ENCODE peak calls at places on chromosomes 6 and 20, in five cellular contexts. One of them, this sample, is unnamed.

GRCh38 chr20:49501917-49502316 is 19.4 kb upstream of the KCNB1 start:
- DNase-seq in AG09309: no peak
- DNase-seq in glutamatergic neuron: no peak
- DNase-seq in mammary epithelial cell: peak; percentile 12
- DNase-seq in CD4-positive, alpha-beta T cell: no peak
- DNase-seq in this sample: no peak

GRCh38 chr6:12472601-12473038 is 182.5 kb downstream of the EDN1 start:
- DNase-seq in AG09309: no peak
- DNase-seq in glutamatergic neuron: no peak
- DNase-seq in mammary epithelial cell: peak; percentile 100
- DNase-seq in CD4-positive, alpha-beta T cell: no peak
- DNase-seq in this sample: no peak

GRCh38 chr6:14655201-14655988 is 537.8 kb downstream of the CD83 start:
- DNase-seq in AG09309: no peak
- DNase-seq in glutamatergic neuron: no peak
- DNase-seq in mammary epithelial cell: no peak
- DNase-seq in CD4-positive, alpha-beta T cell: no peak
- DNase-seq in this sample: no peak

GRCh38 chr6:41786451-41787218 is 859 bp upstream of the TOMM6 start:
- DNase-seq in AG09309: no peak
- DNase-seq in glutamatergic neuron: peak; percentile 95
- DNase-seq in mammary epithelial cell: peak; percentile 77
- DNase-seq in CD4-positive, alpha-beta T cell: peak; percentile 88
- DNase-seq in this sample: peak; percentile 93

GRCh38 chr6:81002126-81002525 is 750.4 kb downstream of the TENT5A start:
- DNase-seq in AG09309: no peak
- DNase-seq in glutamatergic neuron: no peak
- DNase-seq in mammary epithelial cell: peak; percentile 1
- DNase-seq in CD4-positive, alpha-beta T cell: no peak
- DNase-seq in this sample: no peak

GRCh38 chr6:135280375-135281136 is 99.4 kb downstream of the MYB start:
- DNase-seq in AG09309: no peak
- DNase-seq in glutamatergic neuron: no peak
- DNase-seq in mammary epithelial cell: no peak
- DNase-seq in CD4-positive, alpha-beta T cell: no peak
- DNase-seq in this sample: no peak

GRCh38 chr20:45336530-45337366 is 11.5 kb downstream of the SDC4 start:
- DNase-seq in AG09309: peak; percentile 93
- DNase-seq in glutamatergic neuron: no peak
- DNase-seq in mammary epithelial cell: peak; percentile 98
- DNase-seq in CD4-positive, alpha-beta T cell: no peak
- DNase-seq in this sample: no peak

GRCh38 chr20:23366384-23366783 is 4.4 kb downstream of the GZF1 start:
- DNase-seq in AG09309: no peak
- DNase-seq in glutamatergic neuron: no peak
- DNase-seq in mammary epithelial cell: peak; percentile 24
- DNase-seq in CD4-positive, alpha-beta T cell: no peak
- DNase-seq in this sample: no peak

GRCh38 chr6:157023958-157024357 is 246.8 kb downstream of the ARID1B start:
- DNase-seq in AG09309: no peak
- DNase-seq in glutamatergic neuron: no peak
- DNase-seq in mammary epithelial cell: no peak
- DNase-seq in CD4-positive, alpha-beta T cell: no peak
- DNase-seq in this sample: no peak

GRCh38 chr6:108287373-108287772 is 7.5 kb upstream of the AFG1L start:
- DNase-seq in AG09309: no peak
- DNase-seq in glutamatergic neuron: no peak
- DNase-seq in mammary epithelial cell: no peak
- DNase-seq in CD4-positive, alpha-beta T cell: no peak
- DNase-seq in this sample: no peak

GRCh38 chr6:7389451-7390217 is at the start of the genes CAGE1 and RIOK1:
- DNase-seq in AG09309: peak; percentile 68
- DNase-seq in glutamatergic neuron: peak; percentile 97
- DNase-seq in mammary epithelial cell: peak; percentile 97
- DNase-seq in CD4-positive, alpha-beta T cell: peak; percentile 92
- DNase-seq in this sample: peak; percentile 91
- TF ChIP-seq CTCF in AG09309: peak; percentile 2
- TF ChIP-seq CTCF in glutamatergic neuron: peak; percentile 18
- TF ChIP-seq CTCF in mammary epithelial cell: no peak
- TF ChIP-seq CTCF in CD4-positive, alpha-beta T cell: no peak
- TF ChIP-seq CTCF in this sample: peak; percentile 37

GRCh38 chr6:26195376-26195923 is 108.2 kb downstream of the HFE start:
- DNase-seq in AG09309: peak; percentile 87
- DNase-seq in glutamatergic neuron: no peak
- DNase-seq in mammary epithelial cell: peak; percentile 89
- DNase-seq in CD4-positive, alpha-beta T cell: peak; percentile 80
- DNase-seq in this sample: peak; percentile 66

GRCh38 chr6:26197736-26198625 is 110.8 kb downstream of the HFE start:
- DNase-seq in AG09309: no peak
- DNase-seq in glutamatergic neuron: no peak
- DNase-seq in mammary epithelial cell: peak; percentile 45
- DNase-seq in CD4-positive, alpha-beta T cell: no peak
- DNase-seq in this sample: no peak

GRCh38 chr6:26195924-26196845 is 109.0 kb downstream of the HFE start:
- DNase-seq in AG09309: no peak
- DNase-seq in glutamatergic neuron: no peak
- DNase-seq in mammary epithelial cell: peak; percentile 27
- DNase-seq in CD4-positive, alpha-beta T cell: no peak
- DNase-seq in this sample: no peak

GRCh38 chr6:26198626-26199056 is 111.4 kb downstream of the HFE start:
- DNase-seq in AG09309: no peak
- DNase-seq in glutamatergic neuron: no peak
- DNase-seq in mammary epithelial cell: no peak
- DNase-seq in CD4-positive, alpha-beta T cell: peak; percentile 43
- DNase-seq in this sample: no peak

DNA sequence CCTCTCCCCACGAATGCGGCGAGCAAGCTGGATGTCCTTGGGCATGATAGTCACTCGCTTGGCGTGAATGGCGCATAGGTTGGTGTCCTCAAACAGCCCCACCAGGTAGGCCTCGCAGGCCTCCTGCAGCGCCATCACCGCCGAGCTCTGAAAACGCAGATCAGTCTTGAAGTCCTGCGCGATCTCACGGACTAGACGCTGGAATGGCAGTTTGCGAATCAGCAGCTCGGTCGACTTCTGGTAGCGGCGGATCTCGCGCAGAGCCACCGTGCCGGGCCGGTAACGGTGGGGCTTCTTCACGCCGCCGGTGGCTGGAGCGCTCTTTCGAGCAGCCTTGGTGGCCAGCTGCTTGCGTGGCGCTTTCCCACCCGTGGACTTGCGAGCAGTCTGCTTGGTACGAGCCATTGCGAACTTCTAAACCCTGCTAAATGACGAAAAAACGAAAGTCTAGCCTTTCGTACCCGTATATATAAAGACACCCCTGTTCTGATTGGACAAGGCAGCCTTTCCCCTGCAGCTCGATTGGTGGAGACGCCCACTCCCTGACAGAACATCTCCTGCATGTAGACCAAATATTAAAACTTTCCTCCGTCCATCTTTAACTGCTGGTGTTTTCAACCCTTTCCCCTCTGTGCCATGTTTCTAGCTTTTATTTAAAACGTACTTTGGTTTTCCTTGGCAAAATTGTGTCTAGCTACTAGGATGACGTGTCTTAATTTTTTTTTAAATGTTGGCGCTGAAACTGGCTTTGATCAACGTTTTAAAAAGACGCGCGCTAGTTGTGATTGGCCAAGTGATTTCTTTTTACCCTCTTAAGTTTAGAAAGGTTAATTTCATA is 109.8 kb downstream of the HFE start:
- DNase-seq in AG09309: peak; percentile 87
- DNase-seq in glutamatergic neuron: peak; percentile 64
- DNase-seq in mammary epithelial cell: peak; percentile 89
- DNase-seq in CD4-positive, alpha-beta T cell: peak; percentile 69
- DNase-seq in this sample: peak; percentile 59
- TF ChIP-seq CTCF in AG09309: no peak
- TF ChIP-seq CTCF in glutamatergic neuron: no peak
- TF ChIP-seq CTCF in mammary epithelial cell: no peak
- TF ChIP-seq CTCF in CD4-positive, alpha-beta T cell: no peak
- TF ChIP-seq CTCF in this sample: no peak

DNA sequence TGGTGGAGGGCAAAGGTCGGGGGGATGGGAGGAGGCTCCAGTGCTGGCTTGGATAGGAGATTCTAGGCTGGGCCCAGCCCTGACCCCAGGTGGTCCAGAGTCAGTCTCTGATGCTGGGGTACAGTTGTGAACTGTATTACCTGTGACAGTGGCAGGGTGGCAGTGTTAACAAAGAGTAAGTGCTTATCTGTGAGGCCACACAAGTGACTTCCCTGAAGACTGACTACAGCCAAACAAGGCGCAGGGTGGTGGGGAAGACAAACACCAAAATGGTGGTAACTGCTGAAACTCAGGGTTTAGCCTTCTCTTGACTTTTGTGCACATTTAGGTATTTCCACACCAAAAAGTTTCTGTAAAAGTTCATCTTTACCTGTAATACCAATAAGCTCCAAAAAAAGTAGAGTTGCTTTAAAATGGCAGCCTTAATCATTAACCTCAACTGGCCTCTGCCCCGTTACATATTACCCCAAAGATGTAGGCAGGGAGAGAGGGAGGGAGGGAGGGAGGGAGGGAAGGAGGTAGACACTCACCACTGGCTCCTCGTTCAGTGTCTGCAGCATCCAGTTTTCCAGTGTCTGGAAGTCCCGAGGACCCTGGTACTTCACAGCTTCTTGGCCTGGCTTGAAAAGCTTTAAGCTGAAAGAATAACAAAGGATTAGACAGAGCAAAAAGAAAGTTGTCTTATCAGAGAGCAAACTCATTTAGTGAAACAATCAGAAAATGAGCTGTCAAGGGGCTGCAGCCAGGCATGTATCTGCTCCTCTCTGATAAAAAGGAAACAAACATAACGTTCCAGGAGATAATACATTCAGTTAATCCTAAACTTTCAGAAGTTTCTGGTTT is 11.3 kb downstream of the TXNDC5 start:
- DNase-seq in AG09309: no peak
- DNase-seq in glutamatergic neuron: peak; percentile 51
- DNase-seq in mammary epithelial cell: no peak
- DNase-seq in CD4-positive, alpha-beta T cell: no peak
- DNase-seq in this sample: no peak
- TF ChIP-seq CTCF in AG09309: no peak
- TF ChIP-seq CTCF in glutamatergic neuron: no peak
- TF ChIP-seq CTCF in mammary epithelial cell: no peak
- TF ChIP-seq CTCF in CD4-positive, alpha-beta T cell: no peak
- TF ChIP-seq CTCF in this sample: no peak

GRCh38 chr6:82570083-82570482 is 206.5 kb downstream of the TPBG start:
- DNase-seq in AG09309: no peak
- DNase-seq in glutamatergic neuron: peak; percentile 38
- DNase-seq in mammary epithelial cell: no peak
- DNase-seq in CD4-positive, alpha-beta T cell: no peak
- DNase-seq in this sample: no peak
- TF ChIP-seq CTCF in AG09309: no peak
- TF ChIP-seq CTCF in glutamatergic neuron: no peak
- TF ChIP-seq CTCF in mammary epithelial cell: no peak
- TF ChIP-seq CTCF in CD4-positive, alpha-beta T cell: no peak
- TF ChIP-seq CTCF in this sample: no peak